ENCODE peak calls at places on chromosomes 6 and 20, in five cellular contexts. Y is thoracic aorta; Z is renal cortical epithelial cell; F is fibroblast of mammary gland; C is Jurkat, Clone E6-1. S is an unnamed sample.

GRCh38 chr6:160933256-160933655 is 58.3 kb upstream of the MAP3K4 start:
- DNase-seq in C (peak; percentile 6), F (no peak), Z (no peak), Y (no peak), S (no peak)

GRCh38 chr6:85496009-85496579 is 46.2 kb downstream of the NT5E start:
- DNase-seq in C (no peak), Z (no peak), F (no peak), Y (no peak), S (no peak)

GRCh38 chr20:23148721-23149570 is 62.8 kb upstream of the CD93 start:
- DNase-seq in Z (no peak), F (peak; percentile 32), Y (no peak), C (no peak), S (no peak)

GRCh38 chr6:161066511-161066910 is 74.9 kb downstream of the MAP3K4 start:
- DNase-seq in Z (no peak), F (peak; percentile 29), C (no peak), Y (no peak), S (no peak)

GRCh38 chr6:39021041-39021440 is 27.5 kb upstream of the GLP1R start:
- DNase-seq in Z (no peak), F (no peak), Y (no peak), C (no peak), S (no peak)

GRCh38 chr6:37575221-37575620 is 75.5 kb upstream of the CCDC167 start:
- DNase-seq in F (no peak), Y (no peak), Z (no peak), C (no peak), S (no peak)

GRCh38 chr6:45791181-45791580 is 224.5 kb downstream of the CLIC5 start:
- DNase-seq in F (peak; percentile 39), Y (no peak), C (no peak), Z (peak; percentile 25), S (no peak)

GRCh38 chr6:111601875-111602274 is 3.8 kb downstream of the TRAF3IP2 start:
- DNase-seq in F (peak; percentile 94), Y (no peak), Z (peak; percentile 74), C (no peak), S (peak; percentile 28)

GRCh38 chr6:100257661-100258395 is 206.9 kb downstream of the SIM1 start:
- DNase-seq in F (peak; percentile 57), Y (no peak), C (peak; percentile 61), Z (peak; percentile 83), S (peak; percentile 80)

GRCh38 chr6:44800171-44800671 is 412.7 kb downstream of the CDC5L start:
- DNase-seq in Y (no peak), C (no peak), F (peak; percentile 51), Z (peak; percentile 91), S (peak; percentile 9)

GRCh38 chr6:33143113-33143760 is 49.0 kb downstream of the COL11A2 start:
- DNase-seq in C (no peak), F (no peak), Y (no peak), Z (no peak), S (no peak)

GRCh38 chr6:156652231-156652750 is 124.9 kb upstream of the ARID1B start:
- DNase-seq in Z (no peak), F (no peak), Y (no peak), C (no peak), S (no peak)

GRCh38 chr6:44662461-44663121 is 275.1 kb downstream of the CDC5L start:
- DNase-seq in Y (no peak), Z (peak; percentile 85), C (no peak), F (no peak), S (peak; percentile 23)

GRCh38 chr6:35161776-35162607 is 20.9 kb upstream of the TCP11 start:
- DNase-seq in Z (peak; percentile 69), C (no peak), F (peak; percentile 44), Y (no peak), S (no peak)

GRCh38 chr6:25004357-25004756 is 68.6 kb upstream of the RIPOR2 start:
- DNase-seq in C (no peak), Z (no peak), Y (no peak), F (no peak), S (no peak)

GRCh38 chr20:48657426-48658197 is 170.2 kb downstream of the PREX1 start:
- DNase-seq in Z (peak; percentile 54), F (peak; percentile 70), Y (peak; percentile 28), C (peak; percentile 69), S (peak; percentile 62)